ENCODE peak calls at places on chromosome 10, in seven cellular contexts. D is cardiac fibroblast; T is stomach; U is fibroblast of lung; E is CD8-positive, alpha-beta T cell; K is H9; J is A549. F is an unnamed sample.

GRCh38 chr10:109450702-109451101 is 472.6 kb downstream of the XPNPEP1 start:
- DNase-seq in K (no peak), T (no peak), D (no peak), J (no peak), E (no peak), U (no peak), F (no peak)

GRCh38 chr10:14009315-14010082 is 321.2 kb downstream of the FRMD4A start:
- DNase-seq in J (no peak), T (no peak), U (peak), E (peak), D (peak), K (no peak), F (peak)

GRCh38 chr10:116490028-116490662 is 55.6 kb upstream of the PNLIP start:
- DNase-seq in D (peak), U (peak), K (no peak), T (no peak), J (peak), E (no peak), F (peak)

GRCh38 chr10:120457431-120458172 is 575 bp downstream of the PLPP4 start:
- DNase-seq in J (no peak), U (no peak), E (no peak), K (peak), D (no peak), T (no peak), F (no peak)

GRCh38 chr10:61628199-61628874 is 34.4 kb upstream of the CABCOCO1 start:
- DNase-seq in D (peak), U (peak), E (no peak), J (no peak), T (no peak), K (no peak), F (no peak)

GRCh38 chr10:119650692-119651513 is at the start of gene BAG3:
- DNase-seq in U (peak), T (peak), E (peak), K (peak), D (peak), J (peak), F (peak)

GRCh38 chr10:82969405-82969804 is 1094.4 kb downstream of the NRG3 start:
- DNase-seq in D (peak), J (peak), U (peak), K (no peak), E (no peak), T (no peak), F (no peak)

GRCh38 chr10:71765176-71765906 is 8.0 kb downstream of the VSIR start:
- DNase-seq in K (no peak), T (no peak), D (peak), E (no peak), U (peak), J (peak), F (no peak)

GRCh38 chr10:17454181-17454800 is at the start of gene ST8SIA6:
- DNase-seq in T (peak), J (peak), E (peak), K (peak), U (peak), D (peak), F (peak)

DNA sequence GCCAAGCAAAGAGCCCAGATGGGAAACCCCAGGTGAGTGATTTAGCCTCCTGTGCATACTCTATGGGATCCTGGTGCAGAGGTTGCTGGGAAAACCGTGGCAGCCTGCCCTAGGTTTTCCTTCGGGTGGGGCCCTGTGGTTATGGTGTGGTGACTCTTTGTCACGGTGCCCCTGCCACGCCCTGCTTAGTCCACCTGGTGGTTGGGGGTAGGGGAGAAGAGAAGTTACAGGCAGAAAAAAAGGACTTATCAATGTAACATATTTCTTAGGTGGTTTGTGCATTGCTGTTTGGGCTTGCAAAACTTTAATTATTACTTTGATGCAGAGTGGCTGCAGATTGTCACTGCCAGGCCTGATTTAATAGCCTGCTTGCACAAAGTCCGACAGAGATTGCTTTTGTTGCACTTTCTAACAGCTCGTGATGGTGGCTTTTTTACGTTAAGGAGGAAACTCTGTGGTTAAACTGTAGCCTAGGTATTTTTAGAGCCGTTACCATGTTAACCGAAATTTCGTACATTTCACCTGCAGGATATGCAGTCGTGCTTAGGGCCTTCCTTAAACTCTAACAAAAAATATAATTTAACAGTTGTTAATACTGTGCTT is 197.4 kb downstream of the RNLS start:
- DNase-seq in K (peak), J (peak), T (peak), U (no peak), E (peak), D (no peak), F (peak)
- TF ChIP-seq CTCF in K (no peak), J (no peak), T (no peak), U (no peak), E (no peak), D (no peak), F (peak)

DNA sequence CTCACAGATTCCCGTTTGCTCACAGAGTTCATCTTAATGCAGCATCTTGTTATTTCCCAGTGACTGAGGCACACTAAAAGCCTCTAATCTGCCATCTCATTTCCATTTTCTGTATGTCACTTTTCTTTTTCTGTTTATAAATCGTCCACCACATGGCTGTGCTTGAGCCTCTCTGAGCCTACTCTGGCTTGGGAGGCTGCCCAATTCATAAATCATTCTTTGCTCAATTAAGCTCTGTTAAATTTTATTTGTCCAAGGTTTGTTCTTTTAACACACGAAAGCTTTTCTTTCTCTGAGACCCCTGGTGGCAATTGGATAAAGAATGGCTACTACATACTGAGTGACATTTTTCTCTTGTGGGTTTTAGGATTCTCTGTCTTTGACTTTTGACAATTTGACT is 286.0 kb downstream of the HTR7 start:
- DNase-seq in E (no peak), T (no peak), K (no peak), U (peak), D (no peak), J (no peak), F (no peak)
- TF ChIP-seq CTCF in E (no peak), T (no peak), K (no peak), U (peak), D (no peak), J (no peak), F (no peak)

DNA sequence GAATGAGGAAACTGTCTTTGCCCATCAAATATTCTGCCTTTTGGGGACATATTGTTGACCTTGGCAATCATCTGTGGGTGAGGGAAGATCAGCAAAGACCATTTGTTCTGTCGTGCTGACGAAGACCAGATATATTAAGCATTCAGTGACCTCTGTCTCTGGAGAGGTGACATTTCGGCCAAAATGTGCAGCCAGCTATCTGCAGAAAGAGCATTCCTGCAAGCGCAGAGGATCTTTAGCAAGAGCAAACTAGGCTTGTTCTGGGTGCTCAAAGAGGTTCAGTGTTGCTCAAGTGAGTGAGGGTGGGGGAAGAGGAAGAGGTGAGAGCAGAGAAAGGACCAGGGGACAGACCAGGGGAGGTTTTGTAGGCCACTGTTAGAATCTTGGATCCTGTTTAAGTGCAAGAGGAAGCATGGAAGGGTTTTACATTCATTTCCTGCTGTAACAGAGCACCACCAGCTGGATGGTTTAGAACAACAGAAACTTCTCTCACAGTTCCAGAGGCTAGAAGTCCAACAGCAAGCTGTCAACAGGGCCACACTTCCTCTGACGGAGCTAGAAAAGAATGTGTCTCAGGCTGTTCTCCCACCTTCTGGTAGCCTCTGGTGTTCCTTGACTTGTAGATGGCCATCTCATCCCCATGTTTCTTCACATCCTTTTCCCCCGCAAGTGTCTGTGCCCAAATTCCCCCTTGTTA is 11.2 kb downstream of the C10orf120 start:
- DNase-seq in J (peak), U (no peak), D (peak), K (no peak), E (no peak), T (no peak), F (no peak)
- TF ChIP-seq CTCF in J (peak), U (no peak), D (peak), K (no peak), E (no peak), T (no peak), F (no peak)

DNA sequence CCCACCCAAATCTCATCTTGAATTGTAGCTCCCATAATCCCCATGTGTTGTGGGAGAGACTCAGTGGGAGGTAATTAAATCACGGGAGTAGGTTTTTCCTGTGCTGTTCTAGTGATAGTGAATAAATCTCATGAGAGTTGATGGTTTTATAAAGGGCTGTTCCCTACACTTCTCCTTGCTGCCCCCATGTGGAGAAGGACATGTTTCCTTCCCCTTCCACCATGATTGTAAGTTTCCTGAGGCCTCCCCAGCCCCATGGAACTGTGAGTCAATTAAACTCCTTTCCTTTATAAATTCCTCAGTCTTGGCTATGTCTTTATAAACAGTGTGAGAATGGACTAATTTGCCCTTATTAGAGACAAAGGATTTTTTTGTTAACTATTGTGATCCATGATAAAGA is 48.5 kb upstream of the MKX start:
- DNase-seq in E (no peak), T (no peak), K (no peak), D (peak), U (peak), J (peak), F (no peak)
- TF ChIP-seq CTCF in E (no peak), T (no peak), K (peak), D (no peak), U (peak), J (peak), F (no peak)

GRCh38 chr10:86945361-86946214 is 11.8 kb downstream of the MMRN2 start:
- DNase-seq in U (no peak), J (peak), T (peak), D (no peak), K (peak), E (no peak), F (no peak)
- TF ChIP-seq CTCF in U (peak), J (peak), T (no peak), D (peak), K (peak), E (no peak), F (no peak)

F was measured in GM10248.